ENCODE peak calls at places on chromosome 20, in five cellular contexts. One of them, this sample, is unnamed.

GRCh38 chr20:3068986-3069900 is 2.2 kb upstream of the OXT start:
- DNase-seq in ACHN: peak
- DNase-seq in heart left ventricle: no peak
- DNase-seq in heart right ventricle: no peak
- DNase-seq in NCI-H774: peak
- DNase-seq in this sample: no peak

GRCh38 chr20:53752583-53752970 is 158.9 kb upstream of the ZNF217 start:
- DNase-seq in heart left ventricle: no peak
- DNase-seq in heart right ventricle: no peak
- DNase-seq in NCI-H774: no peak
- DNase-seq in ACHN: no peak
- DNase-seq in this sample: no peak

GRCh38 chr20:58612021-58612700 is 38.9 kb upstream of the STX16 start:
- DNase-seq in ACHN: no peak
- DNase-seq in heart right ventricle: peak
- DNase-seq in NCI-H774: no peak
- DNase-seq in heart left ventricle: no peak
- DNase-seq in this sample: no peak

GRCh38 chr20:58893355-58894151 is 41.0 kb downstream of the GNAS start:
- DNase-seq in heart right ventricle: no peak
- DNase-seq in heart left ventricle: no peak
- DNase-seq in NCI-H774: no peak
- DNase-seq in ACHN: no peak
- DNase-seq in this sample: no peak

GRCh38 chr20:1414982-1415381 is 22.1 kb upstream of the FKBP1A start:
- DNase-seq in heart right ventricle: no peak
- DNase-seq in heart left ventricle: no peak
- DNase-seq in NCI-H774: no peak
- DNase-seq in ACHN: no peak
- DNase-seq in this sample: no peak

GRCh38 chr20:44765647-44766367 is 20.1 kb downstream of the KCNK15 start:
- DNase-seq in ACHN: peak
- DNase-seq in NCI-H774: no peak
- DNase-seq in heart right ventricle: no peak
- DNase-seq in heart left ventricle: no peak
- DNase-seq in this sample: no peak

GRCh38 chr20:8330785-8331699 is 199.0 kb downstream of the PLCB1 start:
- DNase-seq in heart left ventricle: no peak
- DNase-seq in NCI-H774: no peak
- DNase-seq in heart right ventricle: no peak
- DNase-seq in ACHN: peak
- DNase-seq in this sample: no peak

GRCh38 chr20:50680106-50680960 is 11.0 kb downstream of the RIPOR3 start:
- DNase-seq in ACHN: peak
- DNase-seq in heart left ventricle: no peak
- DNase-seq in NCI-H774: no peak
- DNase-seq in heart right ventricle: no peak
- DNase-seq in this sample: no peak

GRCh38 chr20:35523298-35523888 is 6.1 kb downstream of the C20orf173 start:
- DNase-seq in heart right ventricle: no peak
- DNase-seq in NCI-H774: no peak
- DNase-seq in ACHN: peak
- DNase-seq in heart left ventricle: no peak
- DNase-seq in this sample: no peak

GRCh38 chr20:50189681-50190250 is 864 bp upstream of the CEBPB start:
- DNase-seq in heart left ventricle: peak
- DNase-seq in heart right ventricle: no peak
- DNase-seq in ACHN: no peak
- DNase-seq in NCI-H774: peak
- DNase-seq in this sample: peak

GRCh38 chr20:3471397-3472021 is 691 bp downstream of the ATRN start:
- DNase-seq in ACHN: no peak
- DNase-seq in NCI-H774: no peak
- DNase-seq in heart right ventricle: peak
- DNase-seq in heart left ventricle: no peak
- DNase-seq in this sample: peak

GRCh38 chr20:63664861-63665594 is 6.9 kb downstream of the RTEL1 start:
- DNase-seq in heart left ventricle: no peak
- DNase-seq in NCI-H774: no peak
- DNase-seq in heart right ventricle: no peak
- DNase-seq in ACHN: no peak
- DNase-seq in this sample: no peak

GRCh38 chr20:56575961-56576360 is 42.9 kb downstream of the FAM209B start:
- DNase-seq in ACHN: no peak
- DNase-seq in heart right ventricle: no peak
- DNase-seq in NCI-H774: no peak
- DNase-seq in heart left ventricle: no peak
- DNase-seq in this sample: no peak

GRCh38 chr20:44264287-44264686 is 17.2 kb downstream of the GDAP1L1 start:
- DNase-seq in ACHN: peak
- DNase-seq in heart left ventricle: no peak
- DNase-seq in NCI-H774: no peak
- DNase-seq in heart right ventricle: no peak
- DNase-seq in this sample: no peak

GRCh38 chr20:46512943-46513844 is at the start of gene ZNF334:
- DNase-seq in NCI-H774: peak
- DNase-seq in heart right ventricle: peak
- DNase-seq in ACHN: no peak
- DNase-seq in heart left ventricle: peak
- DNase-seq in this sample: peak

GRCh38 chr20:23066772-23067171 is 17.3 kb upstream of the THBD start:
- DNase-seq in NCI-H774: no peak
- DNase-seq in heart left ventricle: no peak
- DNase-seq in heart right ventricle: no peak
- DNase-seq in ACHN: no peak
- DNase-seq in this sample: no peak

GRCh38 chr20:50611128-50611810 is 80.1 kb downstream of the RIPOR3 start:
- DNase-seq in heart right ventricle: no peak
- DNase-seq in NCI-H774: no peak
- DNase-seq in heart left ventricle: no peak
- DNase-seq in ACHN: no peak
- DNase-seq in this sample: no peak

GRCh38 chr20:9739991-9740390 is 98.9 kb downstream of the PAK5 start:
- DNase-seq in heart left ventricle: no peak
- DNase-seq in NCI-H774: no peak
- DNase-seq in ACHN: no peak
- DNase-seq in heart right ventricle: no peak
- DNase-seq in this sample: no peak

GRCh38 chr20:23151008-23151703 is 65.0 kb upstream of the CD93 start:
- DNase-seq in heart left ventricle: no peak
- DNase-seq in heart right ventricle: no peak
- DNase-seq in NCI-H774: no peak
- DNase-seq in ACHN: no peak
- DNase-seq in this sample: no peak

GRCh38 chr20:45834797-45835161 is 1.2 kb downstream of the SNX21 start:
- DNase-seq in heart right ventricle: no peak
- DNase-seq in NCI-H774: no peak
- DNase-seq in heart left ventricle: no peak
- DNase-seq in ACHN: no peak
- DNase-seq in this sample: no peak

GRCh38 chr20:1920826-1921225 is 25.6 kb downstream of the SIRPA start:
- DNase-seq in ACHN: peak
- DNase-seq in heart left ventricle: no peak
- DNase-seq in heart right ventricle: no peak
- DNase-seq in NCI-H774: no peak
- DNase-seq in this sample: no peak

GRCh38 chr20:20303742-20304141 is 64.2 kb upstream of the INSM1 start:
- DNase-seq in NCI-H774: no peak
- DNase-seq in ACHN: no peak
- DNase-seq in heart right ventricle: peak
- DNase-seq in heart left ventricle: peak
- DNase-seq in this sample: peak

This sample was measured in sciatic nerve.